ENCODE peak calls at places on chromosomes 6 and 20, in five cellular contexts. Z is heart left ventricle, N is lower leg skin, Y is A549, I is right lobe of liver. Q is an unnamed sample.

GRCh38 chr6:168071620-168072019 is 7.4 kb downstream of the FRMD1 start:
- DNase-seq in Z (no peak), N (no peak), Y (peak; percentile 31), I (no peak), Q (no peak)

GRCh38 chr20:7967199-7967844 is 27.1 kb upstream of the HAO1 start:
- DNase-seq in Z (no peak), N (no peak), Y (no peak), I (no peak), Q (no peak)

GRCh38 chr6:54899986-54900385 is 53.4 kb downstream of the FAM83B start:
- DNase-seq in Z (no peak), N (no peak), Y (no peak), I (no peak), Q (no peak)

GRCh38 chr6:132537145-132537544 is 932 bp upstream of the TAAR9 start:
- DNase-seq in Z (no peak), N (no peak), Y (no peak), I (no peak), Q (no peak)

GRCh38 chr20:45629496-45630100 is at the start of gene WFDC10A:
- DNase-seq in Z (peak; percentile 27), N (peak; percentile 34), Y (peak; percentile 62), I (no peak), Q (peak; percentile 55)

GRCh38 chr6:17714879-17715860 is 8.4 kb upstream of the NUP153 start:
- DNase-seq in Z (no peak), N (no peak), Y (peak; percentile 65), I (no peak), Q (no peak)

GRCh38 chr6:25558155-25558817 is 93.7 kb upstream of the SCGN start:
- DNase-seq in Z (no peak), N (no peak), Y (no peak), I (no peak), Q (no peak)

GRCh38 chr20:62702886-62703852 is 5.5 kb upstream of the NTSR1 start:
- DNase-seq in Z (peak; percentile 14), N (peak; percentile 43), Y (peak; percentile 94), I (peak; percentile 37), Q (peak; percentile 99)

GRCh38 chr20:52190437-52191131 is 995 bp downstream of the ZFP64 start:
- DNase-seq in Z (no peak), N (peak; percentile 23), Y (peak; percentile 73), I (no peak), Q (peak; percentile 47)

GRCh38 chr6:165146456-165146855 is 162.9 kb downstream of the C6orf118 start:
- DNase-seq in Z (no peak), N (no peak), Y (no peak), I (no peak), Q (no peak)

GRCh38 chr6:44645276-44645675 is 257.8 kb downstream of the CDC5L start:
- DNase-seq in Z (no peak), N (no peak), Y (no peak), I (no peak), Q (no peak)

GRCh38 chr6:169445661-169446581 is 192.3 kb upstream of the THBS2 start:
- DNase-seq in Z (no peak), N (no peak), Y (no peak), I (no peak), Q (no peak)

GRCh38 chr6:111743859-111744692 is 129.2 kb downstream of the FYN start:
- DNase-seq in Z (peak; percentile 70), N (no peak), Y (no peak), I (no peak), Q (no peak)

GRCh38 chr6:21187485-21187884 is 406.1 kb upstream of the SOX4 start:
- DNase-seq in Z (no peak), N (no peak), Y (no peak), I (no peak), Q (no peak)

GRCh38 chr6:26305097-26305841 is 59.7 kb upstream of the BTN3A2 start:
- DNase-seq in Z (peak; percentile 68), N (no peak), Y (no peak), I (no peak), Q (no peak)

GRCh38 chr6:13113376-13113775 is 215.0 kb downstream of the TBC1D7 start:
- DNase-seq in Z (no peak), N (no peak), Y (no peak), I (no peak), Q (no peak)

GRCh38 chr6:92122746-92123145 is 1296.6 kb downstream of the EPHA7 start:
- DNase-seq in Z (no peak), N (no peak), Y (no peak), I (no peak), Q (no peak)

GRCh38 chr6:107655245-107655644 is 165.3 kb downstream of the SOBP start:
- DNase-seq in Z (no peak), N (no peak), Y (no peak), I (no peak), Q (no peak)

GRCh38 chr6:74320076-74320475 is 624.1 kb downstream of the CD109 start:
- DNase-seq in Z (no peak), N (no peak), Y (no peak), I (no peak), Q (no peak)

GRCh38 chr6:121443953-121444590 is 8.6 kb downstream of the GJA1 start:
- DNase-seq in Z (no peak), N (no peak), Y (no peak), I (no peak), Q (no peak)

GRCh38 chr20:64130876-64131275 is 23.5 kb upstream of the NPBWR2 start:
- DNase-seq in Z (peak; percentile 4), N (no peak), Y (no peak), I (peak; percentile 24), Q (no peak)

GRCh38 chr20:46539113-46539512 is 11.3 kb downstream of the OCSTAMP start:
- DNase-seq in Z (no peak), N (no peak), Y (no peak), I (no peak), Q (no peak)

GRCh38 chr6:5671162-5671561 is 335.6 kb downstream of the NRN1 start:
- DNase-seq in Z (no peak), N (peak; percentile 15), Y (no peak), I (no peak), Q (no peak)

GRCh38 chr20:40313730-40314129 is 375.3 kb downstream of the MAFB start:
- DNase-seq in Z (no peak), N (no peak), Y (no peak), I (no peak), Q (no peak)

GRCh38 chr6:155171109-155171746 is 92.6 kb upstream of the CLDN20 start:
- DNase-seq in Z (peak; percentile 49), N (peak; percentile 68), Y (peak; percentile 50), I (no peak), Q (no peak)

GRCh38 chr20:56504373-56505005 is 20.1 kb upstream of the FAM209A start:
- DNase-seq in Z (no peak), N (no peak), Y (peak; percentile 38), I (no peak), Q (no peak)

GRCh38 chr20:10523438-10523837 is 88.3 kb downstream of the SLX4IP start:
- DNase-seq in Z (no peak), N (no peak), Y (no peak), I (no peak), Q (no peak)

DNA sequence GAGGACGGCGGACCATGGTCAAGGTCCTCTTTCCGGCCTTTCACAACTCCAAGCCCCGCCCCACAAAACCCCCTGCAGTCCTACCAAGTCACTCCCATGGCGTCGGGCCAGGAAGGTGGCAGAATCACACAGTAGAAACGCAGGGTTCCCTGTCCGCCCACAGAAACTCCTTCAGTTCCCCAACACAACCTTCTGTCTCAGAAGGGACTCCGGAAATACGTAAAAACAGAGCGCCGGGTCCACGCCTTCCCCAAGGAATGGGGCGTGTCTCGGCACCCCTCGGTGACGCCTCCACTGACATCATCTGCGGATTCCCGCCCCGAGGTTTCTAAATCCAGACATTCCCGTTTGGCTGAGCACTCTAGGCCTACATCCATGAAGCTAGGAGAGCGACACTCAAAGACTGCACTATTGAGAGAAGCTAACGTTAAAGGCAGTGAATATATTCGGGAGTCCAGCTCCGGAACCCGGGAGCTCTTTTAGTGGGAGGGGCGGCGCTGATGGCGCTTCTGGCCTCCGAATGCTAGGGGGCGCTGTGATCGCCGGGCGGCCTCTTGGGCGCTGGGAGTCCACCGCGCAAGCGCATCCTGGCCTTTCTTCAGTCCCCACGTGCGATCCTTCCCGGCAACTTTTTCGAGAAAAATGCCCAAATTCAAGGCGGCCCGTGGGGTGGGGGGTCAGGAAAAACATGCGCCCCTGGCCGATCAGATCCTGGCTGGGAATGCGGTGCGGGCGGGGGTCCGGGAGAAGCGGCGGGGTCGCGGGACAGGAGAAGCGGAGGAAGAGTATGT is at the start of the genes BYSL and MED20:
- DNase-seq in Z (peak; percentile 94), N (peak; percentile 91), Y (peak; percentile 86), I (peak; percentile 94), Q (peak; percentile 84)
- TF ChIP-seq POLR2A in Z (peak; percentile 62), N (no peak), Y (no peak), I (peak; percentile 40), Q (peak; percentile 37)

GRCh38 chr6:36666726-36667591 is 11.6 kb upstream of the CDKN1A start:
- DNase-seq in Z (peak; percentile 84), N (peak; percentile 80), Y (no peak), I (peak; percentile 78), Q (peak; percentile 88)
- TF ChIP-seq POLR2A in Z (no peak), N (no peak), Y (no peak), I (no peak), Q (peak; percentile 19)

DNA sequence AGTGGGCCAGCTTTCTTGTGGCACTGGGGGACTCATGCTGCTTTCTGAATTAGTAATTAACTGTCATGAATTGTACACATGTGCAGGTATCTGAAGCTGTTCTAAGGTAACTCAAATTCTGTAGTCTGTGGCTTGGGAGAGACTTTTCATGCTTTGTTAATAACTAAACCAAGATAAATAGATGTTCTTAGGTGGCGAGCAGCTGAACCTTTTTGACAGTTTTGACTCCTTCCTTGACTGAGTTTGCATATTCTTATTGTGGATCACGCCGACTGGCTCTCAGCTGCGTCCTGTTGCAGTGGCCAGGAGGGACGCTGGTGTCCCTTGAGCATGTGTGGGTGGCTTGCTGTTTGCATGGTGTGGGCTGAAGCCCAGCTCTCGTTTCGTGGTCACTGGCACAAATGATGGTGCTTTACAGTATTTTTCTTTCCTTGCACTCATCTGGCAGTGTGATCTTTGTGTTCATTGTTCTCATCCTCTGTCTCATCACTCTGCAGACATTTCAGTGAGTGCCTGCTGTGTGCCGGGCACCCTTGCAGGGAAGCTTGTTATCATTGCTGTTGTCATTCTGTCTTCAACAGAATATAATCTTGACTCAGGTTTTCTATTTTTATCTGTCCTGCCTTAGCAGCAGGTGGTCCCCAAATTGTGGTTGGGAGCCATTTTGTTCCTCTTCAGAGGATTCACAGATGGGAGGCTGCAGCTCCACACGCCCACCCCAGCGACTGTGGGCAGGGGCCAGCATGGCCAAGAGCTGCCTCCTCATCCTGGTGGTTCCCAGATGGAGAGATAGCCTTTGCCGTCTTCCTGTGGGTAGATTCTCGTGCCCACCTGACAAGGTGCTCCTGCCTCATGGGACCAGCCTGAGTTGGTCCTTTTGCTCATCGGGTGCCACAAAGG is 39.6 kb downstream of the DUSP22 start:
- DNase-seq in Z (no peak), N (no peak), Y (no peak), I (no peak), Q (no peak)
- TF ChIP-seq POLR2A in Z (no peak), N (no peak), Y (no peak), I (no peak), Q (no peak)

DNA sequence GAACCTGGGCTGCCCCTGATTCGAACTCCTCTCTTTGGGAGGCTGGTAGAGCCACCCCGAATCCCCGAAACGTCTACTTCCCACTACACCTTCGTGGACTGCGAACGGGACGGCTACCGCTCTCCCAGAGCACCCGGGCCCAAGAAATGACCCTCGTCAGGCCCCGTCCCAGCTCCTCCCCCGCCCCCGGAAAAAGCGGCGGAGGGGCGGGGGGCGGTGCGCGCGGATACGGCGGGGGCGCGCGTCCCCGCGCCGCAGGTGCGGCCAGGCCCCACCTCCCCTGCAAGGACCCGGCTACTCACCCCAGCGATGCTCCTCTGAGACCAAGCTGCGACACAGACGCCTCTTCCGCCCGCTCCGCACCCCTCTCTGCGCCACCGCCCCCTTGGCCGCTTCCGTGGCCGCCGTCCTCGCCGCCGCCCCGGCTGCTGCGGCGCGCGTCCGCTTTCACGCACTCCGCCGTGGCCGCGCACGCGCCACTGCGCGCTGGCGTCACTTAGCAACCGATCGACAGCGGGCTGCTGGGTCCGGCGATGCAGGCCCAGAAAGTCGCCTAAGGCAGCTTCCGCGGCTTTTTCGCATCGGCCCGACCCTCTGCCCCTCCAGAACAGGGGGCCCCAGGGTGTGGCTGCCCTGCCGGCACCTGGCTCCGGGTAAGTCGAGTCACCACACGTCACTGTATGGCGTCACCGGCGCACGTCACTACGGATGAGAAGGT is at the start of gene BTBD9:
- DNase-seq in Z (peak; percentile 85), N (peak; percentile 69), Y (peak; percentile 34), I (peak; percentile 86), Q (peak; percentile 76)
- TF ChIP-seq POLR2A in Z (peak; percentile 65), N (no peak), Y (peak; percentile 38), I (peak; percentile 50), Q (peak; percentile 36)

Q was measured in H54.